ENCODE peak calls at places on chromosomes 13 and 19, in nine cellular contexts. L is suprapubic skin; Z is HuH-7; Q is LHCN-M2; M is KBM-7; K is nephron progenitor cell; C is foreskin keratinocyte; R is WTC11; P is stimulated activated CD8-positive, alpha-beta memory T cell treated with anti-CD3 and anti-CD28 coated beads, Interleukin-15, amount 100 ng/mL, for 4 hours. U is an unnamed sample.

GRCh38 chr13:77239312-77239711 is 87.6 kb downstream of the MYCBP2 start:
- DNase-seq in C (no peak), L (no peak), M (no peak), P (no peak), K (no peak), Q (peak), Z (no peak), R (no peak), U (no peak)

GRCh38 chr19:33407716-33408115 is 34.2 kb downstream of the CEBPG start:
- DNase-seq in Q (no peak), C (no peak), Z (no peak), P (no peak), L (no peak), K (no peak), R (no peak), M (no peak), U (no peak)

GRCh38 chr19:48480151-48480475 is 10.9 kb downstream of the CYTH2 start:
- DNase-seq in P (no peak), R (peak), Z (no peak), C (no peak), Q (no peak), L (no peak), K (no peak), M (no peak), U (no peak)

GRCh38 chr19:12956446-12957388 is at the start of gene GADD45GIP1:
- DNase-seq in C (no peak), P (peak), Q (peak), M (peak), K (peak), L (peak), R (peak), Z (peak), U (peak)

GRCh38 chr13:104759069-104759468 is 1692.9 kb upstream of the SLC10A2 start:
- DNase-seq in K (no peak), P (no peak), Q (no peak), C (no peak), L (no peak), M (no peak), Z (no peak), R (no peak), U (no peak)

GRCh38 chr19:34276614-34277013 is 22.3 kb downstream of the GARRE1 start:
- DNase-seq in C (no peak), M (no peak), R (no peak), Z (no peak), L (no peak), Q (no peak), P (no peak), K (no peak), U (no peak)

GRCh38 chr13:40316301-40316700 is 350.1 kb downstream of the FOXO1 start:
- DNase-seq in C (no peak), Z (no peak), Q (no peak), L (no peak), K (no peak), P (no peak), M (no peak), R (no peak), U (no peak)

GRCh38 chr13:75357576-75358295 is 124.2 kb downstream of the TBC1D4 start:
- DNase-seq in M (peak), P (no peak), K (peak), R (peak), C (peak), Z (peak), Q (peak), L (no peak), U (peak)

GRCh38 chr13:49303533-49304252 is 56.0 kb downstream of the CDADC1 start:
- DNase-seq in P (no peak), R (no peak), K (peak), M (no peak), Z (peak), C (no peak), Q (no peak), L (no peak), U (no peak)

GRCh38 chr13:35552172-35552844 is 75.8 kb upstream of the MAB21L1 start:
- DNase-seq in Z (no peak), K (no peak), L (no peak), P (no peak), R (no peak), Q (no peak), M (no peak), C (peak), U (no peak)

GRCh38 chr13:24842533-24843278 is 78.7 kb downstream of the RNF17 start:
- DNase-seq in K (no peak), R (no peak), Q (peak), Z (no peak), L (no peak), C (no peak), M (no peak), P (no peak), U (no peak)

GRCh38 chr19:36573948-36574726 is 1.0 kb upstream of the ZNF529 start:
- DNase-seq in Q (no peak), Z (no peak), M (peak), K (no peak), P (no peak), C (peak), R (no peak), L (no peak), U (no peak)

GRCh38 chr19:38708413-38709024 is 35.8 kb downstream of the CAPN12 start:
- DNase-seq in M (no peak), R (no peak), C (no peak), Q (no peak), K (no peak), Z (no peak), P (no peak), L (no peak), U (no peak)

GRCh38 chr13:99301056-99301838 is 6.0 kb downstream of the GPR183 start:
- DNase-seq in P (no peak), Q (no peak), R (no peak), L (no peak), C (no peak), M (no peak), Z (no peak), K (no peak), U (no peak)

GRCh38 chr13:51397262-51397933 is 55.4 kb downstream of the INTS6 start:
- DNase-seq in Q (peak), Z (peak), K (no peak), M (no peak), C (no peak), P (no peak), L (peak), R (no peak), U (peak)

GRCh38 chr13:28819748-28820098 is 416 bp upstream of the MTUS2 start:
- DNase-seq in C (no peak), Z (peak), Q (no peak), P (no peak), K (peak), R (peak), M (peak), L (no peak), U (peak)

GRCh38 chr19:4570423-4570822 is 10.9 kb upstream of the SEMA6B start:
- DNase-seq in M (no peak), Q (no peak), K (no peak), P (no peak), R (no peak), Z (no peak), L (no peak), C (no peak), U (no peak)

GRCh38 chr19:54256250-54257115 is 590 bp downstream of the LILRB5 start:
- DNase-seq in Z (no peak), L (peak), Q (no peak), P (no peak), R (no peak), C (no peak), M (no peak), K (no peak), U (no peak)

GRCh38 chr19:7705387-7706187 is 3.7 kb upstream of the FCER2 start:
- DNase-seq in P (peak), M (peak), L (no peak), R (no peak), Z (no peak), Q (no peak), C (no peak), K (no peak), U (no peak)

GRCh38 chr19:12784394-12784870 is 6.9 kb upstream of the JUNB start:
- DNase-seq in M (no peak), K (no peak), Q (no peak), C (no peak), R (no peak), L (no peak), Z (no peak), P (no peak), U (no peak)

GRCh38 chr13:24208314-24208713 is 47.8 kb downstream of the SPATA13 start:
- DNase-seq in M (no peak), L (no peak), C (peak), R (no peak), Z (no peak), Q (peak), P (no peak), K (no peak), U (no peak)

GRCh38 chr19:41175825-41176734 is 16.9 kb upstream of the CYP2S1 start:
- DNase-seq in M (peak), R (peak), P (no peak), Z (no peak), C (peak), K (peak), L (peak), Q (peak), U (no peak)

GRCh38 chr13:24693862-24694471 is 13.8 kb downstream of the ATP12A start:
- DNase-seq in K (peak), L (no peak), Q (peak), R (peak), P (no peak), C (no peak), Z (peak), M (peak), U (peak)

GRCh38 chr13:103188688-103189326 is 122.6 kb upstream of the SLC10A2 start:
- DNase-seq in Q (peak), P (no peak), Z (no peak), R (no peak), C (no peak), K (no peak), M (peak), L (no peak), U (no peak)

GRCh38 chr19:35904312-35905068 is 2.2 kb downstream of the HCST start:
- DNase-seq in K (no peak), Z (no peak), P (no peak), M (peak), Q (no peak), C (no peak), R (no peak), L (no peak), U (no peak)

GRCh38 chr13:75443356-75443958 is 38.5 kb downstream of the TBC1D4 start:
- DNase-seq in M (no peak), Q (no peak), R (no peak), P (no peak), K (no peak), Z (no peak), L (no peak), C (no peak), U (no peak)

GRCh38 chr19:5621945-5622464 is 571 bp downstream of the SAFB2 start:
- DNase-seq in Q (no peak), R (no peak), P (peak), C (no peak), Z (no peak), K (peak), L (peak), M (no peak), U (no peak)

GRCh38 chr19:4732680-4733114 is 9.1 kb upstream of the DPP9 start:
- DNase-seq in L (no peak), R (peak), Q (peak), C (no peak), K (peak), Z (peak), P (no peak), M (peak), U (peak)

GRCh38 chr13:34420975-34421719 is 520.9 kb upstream of the NBEA start:
- DNase-seq in Z (no peak), K (no peak), R (no peak), P (no peak), M (no peak), Q (no peak), L (no peak), C (no peak), U (no peak)

GRCh38 chr19:13089139-13089856 is 13.4 kb downstream of the LYL1 start:
- DNase-seq in Q (no peak), M (no peak), Z (peak), R (peak), P (no peak), L (no peak), K (no peak), C (no peak), U (peak)

GRCh38 chr19:37936166-37936565 is 29.2 kb downstream of the SIPA1L3 start:
- DNase-seq in R (no peak), L (no peak), C (no peak), Z (peak), K (no peak), M (no peak), P (no peak), Q (no peak), U (no peak)

U was measured in HEK293T.